ENCODE peak calls at places on chromosomes 6 and 20, in four cellular contexts. A is IMR-90, E is neuronal stem cell, K is sigmoid colon. D is an unnamed sample. For H3K4me1, the result is how much of the 10 kb centered on the place peaks cover.

GRCh38 chr6:68197356-68197755 is 437.7 kb upstream of the ADGRB3 start:
- DNase-seq in K (no peak), A (no peak), E (no peak), D (no peak)

GRCh38 chr6:17506531-17506930 is 93.6 kb upstream of the FAM8A1 start:
- DNase-seq in A (no peak), K (no peak), E (no peak), D (no peak)

GRCh38 chr6:5517781-5518180 is 256.5 kb downstream of the FARS2 start:
- DNase-seq in K (no peak), A (no peak), E (no peak), D (no peak)

GRCh38 chr6:124928831-124929230 is 33.4 kb upstream of the RNF217 start:
- DNase-seq in A (no peak), E (no peak), K (no peak), D (peak)

GRCh38 chr6:147758305-147758704 is 249.8 kb downstream of the SAMD5 start:
- DNase-seq in K (no peak), A (no peak), E (no peak), D (no peak)

GRCh38 chr6:7761047-7761446 is 35.1 kb downstream of the BMP6 start:
- DNase-seq in E (no peak), A (peak), K (no peak), D (peak)

GRCh38 chr6:146892613-146893401 is 294.0 kb downstream of the ADGB start:
- DNase-seq in K (no peak), A (peak), E (no peak), D (peak)

GRCh38 chr6:139708342-139709199 is 334.1 kb upstream of the CITED2 start:
- DNase-seq in K (no peak), A (peak), E (peak), D (peak)

GRCh38 chr6:137866200-137866913 is 702 bp upstream of the TNFAIP3 start:
- DNase-seq in A (no peak), K (peak), E (peak), D (no peak)

GRCh38 chr20:12936020-12936419 is 72.8 kb upstream of the SPTLC3 start:
- DNase-seq in K (no peak), E (no peak), A (no peak), D (no peak)

GRCh38 chr20:11847827-11848226 is 69.9 kb upstream of the BTBD3 start:
- DNase-seq in E (no peak), K (no peak), A (no peak), D (no peak)

GRCh38 chr20:42259389-42259788 is 641.2 kb upstream of the CHD6 start:
- DNase-seq in A (no peak), K (no peak), E (no peak), D (no peak)

GRCh38 chr6:108359901-108360882 is 65.3 kb downstream of the AFG1L start:
- DNase-seq in E (no peak), K (no peak), A (peak), D (no peak)

GRCh38 chr6:56440551-56440981 is 193.2 kb upstream of the COL21A1 start:
- DNase-seq in A (no peak), K (no peak), E (no peak), D (peak)

GRCh38 chr6:31567531-31568370 is 4.3 kb upstream of the LTA start:
- DNase-seq in A (no peak), E (no peak), K (no peak), D (no peak)

GRCh38 chr6:125951323-125951722 is 5.2 kb upstream of the HINT3 start:
- DNase-seq in A (no peak), K (no peak), E (no peak), D (no peak)

GRCh38 chr6:30942338-30943060 is 1.7 kb downstream of the MUCL3 start:
- DNase-seq in A (peak), K (peak), E (peak), D (peak)

GRCh38 chr20:46665602-46666001 is 14.3 kb upstream of the SLC13A3 start:
- DNase-seq in A (no peak), K (no peak), E (no peak), D (no peak)

GRCh38 chr20:53354314-53354713 is 239.3 kb downstream of the ZNF217 start:
- DNase-seq in A (no peak), K (no peak), E (no peak), D (no peak)

GRCh38 chr6:27630727-27631613 is 158.1 kb upstream of the ZNF184 start:
- DNase-seq in A (peak), K (no peak), E (peak), D (peak)

GRCh38 chr20:57692393-57692792 is 17.4 kb downstream of the PMEPA1 start:
- DNase-seq in A (no peak), K (no peak), E (no peak), D (no peak)
- H3K4me1 ChIP-seq in A (under half), K (under half), E (under half), D (half or more)

GRCh38 chr6:35492664-35493284 is 4.1 kb downstream of the TEAD3 start:
- DNase-seq in E (no peak), K (peak), A (no peak), D (no peak)
- H3K27ac ChIP-seq in E (no peak), K (peak), A (peak), D (no peak)

GRCh38 chr6:16335176-16335575 is 96.8 kb downstream of the GMPR start:
- DNase-seq in A (no peak), K (no peak), E (no peak), D (no peak)
- H3K4me1 ChIP-seq in A (under half), K (half or more), E (under half), D (half or more)

GRCh38 chr20:25372584-25373336 is 17.9 kb downstream of the ABHD12 start:
- DNase-seq in E (no peak), K (no peak), A (peak), D (peak)
- H3K27ac ChIP-seq in E (no peak), K (no peak), A (peak), D (no peak)